ENCODE peak calls at places on chromosomes 1 and 21, in nine cellular contexts. F is fibroblast of lung, K is ovary, I is thoracic aorta, V is BJ, T is heart right ventricle, R is uterus, G is mammary epithelial cell, P is epithelial cell of esophagus. Q is an unnamed sample.

GRCh38 chr1:29984544-29985375 is 738.6 kb downstream of the MATN1 start:
- DNase-seq in F (no peak), K (no peak), I (no peak), V (no peak), T (no peak), R (no peak), G (no peak), P (no peak), Q (no peak)

GRCh38 chr1:56904706-56905105 is 50.1 kb downstream of the C8A start:
- DNase-seq in F (peak; percentile 55), K (no peak), I (no peak), V (no peak), T (no peak), R (no peak), G (no peak), P (no peak), Q (peak; percentile 64)

GRCh38 chr1:200342511-200343400 is 67.1 kb downstream of the ZNF281 start:
- DNase-seq in F (peak; percentile 78), K (no peak), I (no peak), V (no peak), T (no peak), R (no peak), G (peak; percentile 49), P (peak; percentile 43), Q (peak; percentile 74)

GRCh38 chr1:34681481-34682451 is 73.1 kb upstream of the GJB5 start:
- DNase-seq in F (peak; percentile 20), K (no peak), I (no peak), V (no peak), T (peak; percentile 23), R (no peak), G (peak; percentile 39), P (peak; percentile 64), Q (peak; percentile 31)

GRCh38 chr1:30095051-30095450 is 628.3 kb downstream of the MATN1 start:
- DNase-seq in F (no peak), K (no peak), I (no peak), V (no peak), T (no peak), R (no peak), G (no peak), P (no peak), Q (no peak)

GRCh38 chr1:11062965-11063401 is 3.2 kb upstream of the SRM start:
- DNase-seq in F (peak; percentile 92), K (no peak), I (no peak), V (no peak), T (no peak), R (peak; percentile 10), G (peak; percentile 54), P (peak; percentile 33), Q (peak; percentile 94)

GRCh38 chr21:41121785-41122415 is 46.1 kb upstream of the BACE2 start:
- DNase-seq in F (peak; percentile 71), K (peak; percentile 66), I (peak; percentile 71), V (peak; percentile 32), T (peak; percentile 84), R (peak; percentile 77), G (peak; percentile 70), P (peak; percentile 80), Q (peak; percentile 76)

GRCh38 chr1:86218859-86219258 is 62.3 kb upstream of the COL24A1 start:
- DNase-seq in F (no peak), K (no peak), I (no peak), V (no peak), T (no peak), R (no peak), G (no peak), P (no peak), Q (no peak)

GRCh38 chr1:28594661-28595411 is 2.8 kb downstream of the RAB42 start:
- DNase-seq in F (peak; percentile 82), K (no peak), I (no peak), V (no peak), T (no peak), R (no peak), G (peak; percentile 94), P (peak; percentile 77), Q (peak; percentile 67)

GRCh38 chr1:1318777-1319645 is 5.4 kb downstream of the INTS11 start:
- DNase-seq in F (no peak), K (no peak), I (no peak), V (no peak), T (no peak), R (no peak), G (no peak), P (no peak), Q (no peak)

GRCh38 chr1:116574581-116575291 is 3.9 kb upstream of the CD58 start:
- DNase-seq in F (peak; percentile 56), K (peak; percentile 63), I (no peak), V (no peak), T (peak; percentile 53), R (peak; percentile 63), G (peak; percentile 39), P (peak; percentile 65), Q (peak; percentile 61)

GRCh38 chr21:8991088-8991907 is 1530.1 kb upstream of the TPTE start:
- DNase-seq in F (peak; percentile 59), K (no peak), I (no peak), V (no peak), T (no peak), R (no peak), G (no peak), P (no peak), Q (no peak)

DNA sequence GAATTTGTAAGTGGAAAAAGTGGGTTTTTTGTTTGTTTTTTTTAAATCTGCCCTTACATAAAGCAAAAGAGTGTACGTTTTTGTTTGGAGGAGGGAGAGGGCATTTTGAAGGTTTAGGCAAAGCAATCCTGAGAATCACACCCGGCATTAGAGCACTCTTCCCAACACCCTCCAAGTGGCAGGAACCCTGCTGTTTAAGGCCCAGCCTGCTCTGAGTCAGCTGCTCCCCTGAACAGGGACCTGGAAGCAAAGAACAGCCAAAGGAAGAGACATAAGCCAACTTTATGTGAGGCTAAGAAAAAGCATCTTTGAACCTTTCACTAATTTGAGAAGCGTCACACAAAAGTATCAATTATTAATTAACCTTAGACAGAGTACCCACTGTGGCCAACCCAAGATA is 16.9 kb downstream of the MTFR1L start:
- DNase-seq in F (no peak), K (no peak), I (no peak), V (no peak), T (no peak), R (no peak), G (no peak), P (no peak), Q (no peak)
- TF ChIP-seq CTCF in F (no peak), K (no peak), I (no peak), V (no peak), T (no peak), R (no peak), G (no peak), P (no peak), Q (no peak)

GRCh38 chr1:243481101-243481500 is 225.3 kb downstream of the SDCCAG8 start:
- DNase-seq in F (no peak), K (no peak), I (no peak), V (no peak), T (no peak), R (no peak), G (no peak), P (no peak), Q (no peak)

GRCh38 chr1:243483952-243484351 is 228.1 kb downstream of the SDCCAG8 start:
- DNase-seq in F (no peak), K (no peak), I (no peak), V (no peak), T (no peak), R (no peak), G (no peak), P (no peak), Q (no peak)

GRCh38 chr1:243487036-243487648 is 231.3 kb downstream of the SDCCAG8 start:
- DNase-seq in F (no peak), K (no peak), I (no peak), V (no peak), T (no peak), R (no peak), G (no peak), P (no peak), Q (no peak)

GRCh38 chr1:243483084-243483845 is 227.4 kb downstream of the SDCCAG8 start:
- DNase-seq in F (no peak), K (no peak), I (no peak), V (no peak), T (no peak), R (no peak), G (no peak), P (no peak), Q (no peak)

GRCh38 chr1:243482237-243483022 is 226.6 kb downstream of the SDCCAG8 start:
- DNase-seq in F (peak; percentile 77), K (no peak), I (no peak), V (no peak), T (no peak), R (no peak), G (peak; percentile 37), P (peak; percentile 81), Q (peak; percentile 91)
- H3K4me3 ChIP-seq in F (no peak overlapping the region), K (peak overlapping the region; percentile 15), I (peak overlapping the region; percentile 65), V (peak overlapping the region; percentile 21), T (peak overlapping the region; percentile 47), R (no peak overlapping the region), G (no peak overlapping the region), P (no peak overlapping the region), Q (peak overlapping the region; percentile 5)

DNA sequence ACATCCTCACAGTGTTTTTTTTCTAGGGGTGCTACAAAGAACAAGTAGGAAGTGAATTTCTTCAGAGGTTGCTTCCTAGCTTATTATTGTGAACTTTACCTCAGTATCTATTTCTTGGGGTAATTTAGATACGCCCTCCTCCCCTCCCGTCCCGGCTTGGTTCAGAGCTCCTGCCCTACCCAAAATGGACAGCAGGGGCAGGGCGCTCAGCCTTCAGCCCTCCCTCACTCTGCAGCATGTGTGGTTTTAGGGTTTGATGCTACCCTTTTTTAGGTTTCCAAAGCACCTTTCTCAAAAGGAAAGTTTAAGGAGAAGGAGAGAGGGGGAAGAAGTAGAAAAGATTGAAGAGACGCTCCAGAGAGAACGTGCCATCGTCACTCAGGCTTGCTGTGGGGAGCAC is 16.9 kb upstream of the POGK start:
- DNase-seq in F (no peak), K (no peak), I (no peak), V (no peak), T (no peak), R (no peak), G (no peak), P (no peak), Q (no peak)
- TF ChIP-seq CTCF in F (peak; percentile 21), K (no peak), I (no peak), V (peak; percentile 42), T (no peak), R (no peak), G (peak; percentile 25), P (peak; percentile 29), Q (peak; percentile 31)

GRCh38 chr1:6418668-6419396 is 887 bp downstream of the HES2 start:
- DNase-seq in F (no peak), K (no peak), I (no peak), V (no peak), T (no peak), R (no peak), G (no peak), P (peak; percentile 35), Q (no peak)
- H3K4me3 ChIP-seq in F (no peak overlapping the region), K (no peak overlapping the region), I (no peak overlapping the region), V (no peak overlapping the region), T (peak overlapping the region; percentile 44), R (no peak overlapping the region), G (peak overlapping the region; percentile 60), P (peak overlapping the region; percentile 66), Q (no peak overlapping the region)

Q was measured in AG10803.